ENCODE peak calls at places on chromosome 14, in eight cellular contexts. X is left ventricle myocardium inferior; W is upper lobe of left lung; S is CD8-positive, alpha-beta memory T cell; C is fibroblast of lung; B is GM23338; N is GM23248; I is sciatic nerve. Q is an unnamed sample.

GRCh38 chr14:95695913-95696312 is 9.7 kb downstream of the TCL1B start:
- DNase-seq in I (no peak), C (no peak), S (no peak), B (no peak), W (no peak), N (no peak), X (no peak), Q (no peak)

GRCh38 chr14:105012171-105012985 is 8.5 kb downstream of the CDCA4 start:
- DNase-seq in X (no peak), N (no peak), S (no peak), I (no peak), W (peak), B (no peak), C (no peak), Q (no peak)

GRCh38 chr14:94701854-94702370 is 68.0 kb downstream of the GSC start:
- DNase-seq in S (no peak), B (no peak), I (no peak), N (no peak), X (no peak), W (no peak), C (no peak), Q (no peak)

GRCh38 chr14:76154539-76155126 is 2.9 kb downstream of the GPATCH2L start:
- DNase-seq in W (no peak), B (no peak), X (no peak), S (no peak), N (no peak), C (no peak), I (no peak), Q (no peak)

GRCh38 chr14:52563120-52563519 is 10.5 kb downstream of the GPR137C start:
- DNase-seq in S (no peak), I (no peak), W (no peak), X (no peak), C (peak), B (no peak), N (peak), Q (no peak)

GRCh38 chr14:100025111-100025510 is 40.1 kb upstream of the EVL start:
- DNase-seq in C (peak), N (peak), X (no peak), B (peak), S (no peak), I (no peak), W (no peak), Q (peak)

GRCh38 chr14:24784981-24785380 is 151.0 kb upstream of the GZMB start:
- DNase-seq in C (no peak), I (no peak), B (no peak), W (no peak), N (no peak), X (no peak), S (no peak), Q (no peak)

GRCh38 chr14:68711551-68712437 is 81.1 kb downstream of the ZFP36L1 start:
- DNase-seq in C (no peak), W (no peak), B (no peak), N (no peak), I (peak), S (no peak), X (no peak), Q (no peak)

GRCh38 chr14:63431466-63431865 is 111.7 kb downstream of the PPP2R5E start:
- DNase-seq in I (no peak), B (no peak), N (no peak), W (no peak), C (no peak), S (no peak), X (no peak), Q (no peak)

GRCh38 chr14:105167303-105168092 is 1.1 kb downstream of the JAG2 start:
- DNase-seq in S (no peak), W (peak), N (peak), X (no peak), I (no peak), B (peak), C (no peak), Q (no peak)

GRCh38 chr14:63598821-63599220 is 42.9 kb downstream of the WDR89 start:
- DNase-seq in I (no peak), X (no peak), N (no peak), W (no peak), B (no peak), C (no peak), S (no peak), Q (no peak)

GRCh38 chr14:86027990-86028389 is 498.0 kb downstream of the FLRT2 start:
- DNase-seq in X (no peak), N (no peak), I (no peak), C (no peak), S (no peak), B (no peak), W (no peak), Q (no peak)

GRCh38 chr14:64952598-64953309 is 10.2 kb upstream of the GPX2 start:
- DNase-seq in C (no peak), I (no peak), W (no peak), X (no peak), S (no peak), N (peak), B (peak), Q (no peak)

GRCh38 chr14:51552768-51553426 is 98.8 kb upstream of the FRMD6 start:
- DNase-seq in C (peak), B (no peak), I (no peak), N (no peak), S (no peak), X (no peak), W (no peak), Q (no peak)

GRCh38 chr14:92945544-92945943 is 22.6 kb downstream of the CHGA start:
- DNase-seq in W (peak), S (no peak), I (no peak), B (no peak), N (no peak), X (no peak), C (no peak), Q (no peak)

GRCh38 chr14:88552859-88553258 is 1.9 kb downstream of the PTPN21 start:
- DNase-seq in N (no peak), W (no peak), C (no peak), S (no peak), X (no peak), I (no peak), B (no peak), Q (no peak)

GRCh38 chr14:93880025-93880820 is 46.9 kb upstream of the FAM181A start:
- DNase-seq in B (peak), I (no peak), S (no peak), X (no peak), N (peak), C (peak), W (no peak), Q (no peak)

GRCh38 chr14:82422186-82422585 is 888.5 kb upstream of the SEL1L start:
- DNase-seq in S (no peak), X (no peak), N (no peak), I (no peak), C (no peak), W (no peak), B (no peak), Q (no peak)

GRCh38 chr14:53956427-53957201 is at the start of gene BMP4:
- DNase-seq in S (no peak), B (peak), I (peak), X (peak), N (peak), W (peak), C (peak), Q (no peak)

GRCh38 chr14:56198438-56198837 is 80.2 kb downstream of the PELI2 start:
- DNase-seq in B (no peak), W (no peak), N (no peak), C (no peak), I (no peak), S (no peak), X (no peak), Q (no peak)

GRCh38 chr14:41476526-41476925 is 130.2 kb upstream of the LRFN5 start:
- DNase-seq in N (peak), W (no peak), S (no peak), I (no peak), B (no peak), C (peak), X (no peak), Q (no peak)

GRCh38 chr14:51451561-51451960 is 200.1 kb upstream of the FRMD6 start:
- DNase-seq in C (no peak), W (no peak), S (no peak), B (no peak), N (no peak), I (no peak), X (no peak), Q (no peak)

GRCh38 chr14:104585966-104586702 is 6.6 kb downstream of the C14orf180 start:
- DNase-seq in S (no peak), X (peak), C (no peak), W (peak), B (no peak), I (no peak), N (peak), Q (no peak)

GRCh38 chr14:105314287-105315185 is at the start of gene PACS2:
- DNase-seq in W (peak), S (peak), C (peak), X (peak), I (peak), B (peak), N (peak), Q (peak)

GRCh38 chr14:73058923-73059311 is 583 bp downstream of the RBM25 start:
- DNase-seq in N (peak), W (no peak), B (peak), X (peak), C (peak), I (no peak), S (no peak), Q (no peak)

GRCh38 chr14:21525571-21525970 is 575 bp downstream of the SALL2 start:
- DNase-seq in S (no peak), B (peak), N (peak), X (no peak), W (no peak), C (peak), I (peak), Q (no peak)

GRCh38 chr14:100375273-100375962 is 52.3 kb downstream of the SLC25A47 start:
- DNase-seq in N (peak), I (peak), X (peak), C (peak), S (no peak), W (no peak), B (peak), Q (no peak)

GRCh38 chr14:23095196-23096108 is at the start of gene C14orf119:
- DNase-seq in B (peak), S (peak), N (peak), C (peak), W (peak), I (peak), X (peak), Q (no peak)

GRCh38 chr14:36676236-36676635 is 14.6 kb downstream of the PAX9 start:
- DNase-seq in S (no peak), C (no peak), B (peak), W (no peak), N (no peak), I (no peak), X (no peak), Q (no peak)

GRCh38 chr14:102776761-102777710 is at the start of gene TRAF3:
- DNase-seq in C (peak), I (peak), N (peak), S (peak), W (peak), X (peak), B (peak), Q (peak)

GRCh38 chr14:67551940-67552339 is 18.9 kb downstream of the PLEKHH1 start:
- DNase-seq in N (no peak), C (no peak), S (no peak), B (no peak), X (no peak), W (no peak), I (peak), Q (no peak)

GRCh38 chr14:71591929-71592328 is 340.3 kb upstream of the RGS6 start:
- DNase-seq in W (no peak), N (peak), X (no peak), S (no peak), I (no peak), C (peak), B (no peak), Q (no peak)

GRCh38 chr14:87547536-87547935 is 445.4 kb downstream of the GALC start:
- DNase-seq in C (no peak), I (no peak), N (no peak), B (no peak), W (no peak), S (no peak), X (no peak), Q (no peak)

GRCh38 chr14:93033983-93034670 is 81.6 kb downstream of the ITPK1 start:
- DNase-seq in N (no peak), W (no peak), S (peak), I (no peak), B (peak), C (no peak), X (no peak), Q (peak)

GRCh38 chr14:49485290-49485689 is 100.9 kb downstream of the RPS29 start:
- DNase-seq in W (no peak), S (no peak), C (no peak), N (no peak), B (no peak), I (no peak), X (no peak), Q (no peak)

GRCh38 chr14:35661875-35662274 is 127.9 kb downstream of the INSM2 start:
- DNase-seq in S (no peak), I (no peak), B (no peak), W (no peak), N (no peak), X (no peak), C (no peak), Q (no peak)

GRCh38 chr14:81157431-81157830 is 63.3 kb downstream of the GTF2A1 start:
- DNase-seq in I (no peak), W (no peak), X (no peak), C (peak), S (no peak), N (peak), B (no peak), Q (no peak)

GRCh38 chr14:99189201-99189801 is 82.7 kb downstream of the BCL11B start:
- DNase-seq in I (no peak), W (no peak), C (no peak), S (no peak), B (no peak), N (peak), X (no peak), Q (peak)

Q was measured in CD4-positive, alpha-beta T cell.